ENCODE peak calls at places on chromosomes 2 and 18, in ten cellular contexts. A is pancreas, I is upper lobe of right lung, V is hepatocyte, D is IMR-90, G is A549, R is OCI-LY7, U is MM.1S, B is mammary epithelial cell, S is transverse colon. O is an unnamed sample.

GRCh38 chr2:105287692-105288091 is 41.8 kb downstream of the TGFBRAP1 start:
- DNase-seq in A (no peak), I (no peak), V (peak), D (peak), G (peak), R (peak), U (peak), B (peak), S (peak), O (peak)

GRCh38 chr2:202007015-202008011 is 26.3 kb upstream of the FZD7 start:
- DNase-seq in A (no peak), I (no peak), V (no peak), D (no peak), G (no peak), R (no peak), U (no peak), B (no peak), S (no peak), O (no peak)

GRCh38 chr18:2570772-2571199 is 519 bp downstream of the METTL4 start:
- DNase-seq in A (peak), I (peak), V (peak), D (peak), G (peak), R (peak), U (peak), B (peak), S (peak), O (peak)

GRCh38 chr18:76212958-76213357 is 282.1 kb downstream of the ZNF516 start:
- DNase-seq in A (no peak), I (no peak), V (no peak), D (no peak), G (no peak), R (peak), U (peak), B (no peak), S (no peak), O (no peak)

GRCh38 chr2:145123606-145124005 is 603.7 kb upstream of the ZEB2 start:
- DNase-seq in A (no peak), I (peak), V (peak), D (peak), G (no peak), R (no peak), U (no peak), B (no peak), S (peak), O (no peak)

GRCh38 chr2:233538741-233539140 is 27.8 kb downstream of the USP40 start:
- DNase-seq in A (no peak), I (no peak), V (no peak), D (no peak), G (no peak), R (peak), U (peak), B (no peak), S (no peak), O (no peak)

GRCh38 chr18:74196220-74197119 is 48.1 kb downstream of the TIMM21 start:
- DNase-seq in A (no peak), I (no peak), V (peak), D (peak), G (peak), R (peak), U (peak), B (peak), S (peak), O (peak)

GRCh38 chr2:236985940-236986339 is 99.7 kb upstream of the COPS8 start:
- DNase-seq in A (no peak), I (no peak), V (no peak), D (no peak), G (no peak), R (no peak), U (no peak), B (no peak), S (no peak), O (no peak)

GRCh38 chr2:3172265-3172935 is 205.2 kb downstream of the EIPR1 start:
- DNase-seq in A (no peak), I (no peak), V (no peak), D (no peak), G (no peak), R (no peak), U (no peak), B (peak), S (no peak), O (peak)

GRCh38 chr2:43417296-43417695 is 178.5 kb downstream of the THADA start:
- DNase-seq in A (no peak), I (no peak), V (no peak), D (no peak), G (no peak), R (no peak), U (no peak), B (no peak), S (no peak), O (no peak)

GRCh38 chr2:33620-34019 is 12.7 kb downstream of the FAM110C start:
- DNase-seq in A (no peak), I (no peak), V (peak), D (no peak), G (no peak), R (no peak), U (peak), B (peak), S (peak), O (peak)

GRCh38 chr2:134590679-134591078 is 128.1 kb downstream of the TMEM163 start:
- DNase-seq in A (no peak), I (no peak), V (no peak), D (no peak), G (no peak), R (no peak), U (no peak), B (peak), S (no peak), O (no peak)

GRCh38 chr2:190789074-190790004 is 91.3 kb upstream of the GLS start:
- DNase-seq in A (no peak), I (no peak), V (no peak), D (no peak), G (no peak), R (no peak), U (no peak), B (no peak), S (no peak), O (no peak)

GRCh38 chr2:221850076-221850475 is 278.0 kb upstream of the EPHA4 start:
- DNase-seq in A (no peak), I (no peak), V (no peak), D (no peak), G (no peak), R (no peak), U (no peak), B (no peak), S (no peak), O (no peak)

GRCh38 chr2:169225233-169225750 is 137.0 kb downstream of the LRP2 start:
- DNase-seq in A (no peak), I (no peak), V (no peak), D (no peak), G (no peak), R (no peak), U (no peak), B (no peak), S (no peak), O (no peak)

GRCh38 chr2:37775908-37776250 is 104.4 kb upstream of the CDC42EP3 start:
- DNase-seq in A (no peak), I (no peak), V (no peak), D (peak), G (no peak), R (no peak), U (no peak), B (peak), S (no peak), O (peak)

GRCh38 chr2:148642891-148643416 is 1.6 kb upstream of the EPC2 start:
- DNase-seq in A (no peak), I (no peak), V (peak), D (no peak), G (no peak), R (no peak), U (no peak), B (peak), S (no peak), O (peak)
- H3K27ac ChIP-seq in A (no peak), I (peak), V (peak), D (no peak), G (no peak), R (no peak), U (no peak), B (no peak), S (peak), O (no peak)

DNA sequence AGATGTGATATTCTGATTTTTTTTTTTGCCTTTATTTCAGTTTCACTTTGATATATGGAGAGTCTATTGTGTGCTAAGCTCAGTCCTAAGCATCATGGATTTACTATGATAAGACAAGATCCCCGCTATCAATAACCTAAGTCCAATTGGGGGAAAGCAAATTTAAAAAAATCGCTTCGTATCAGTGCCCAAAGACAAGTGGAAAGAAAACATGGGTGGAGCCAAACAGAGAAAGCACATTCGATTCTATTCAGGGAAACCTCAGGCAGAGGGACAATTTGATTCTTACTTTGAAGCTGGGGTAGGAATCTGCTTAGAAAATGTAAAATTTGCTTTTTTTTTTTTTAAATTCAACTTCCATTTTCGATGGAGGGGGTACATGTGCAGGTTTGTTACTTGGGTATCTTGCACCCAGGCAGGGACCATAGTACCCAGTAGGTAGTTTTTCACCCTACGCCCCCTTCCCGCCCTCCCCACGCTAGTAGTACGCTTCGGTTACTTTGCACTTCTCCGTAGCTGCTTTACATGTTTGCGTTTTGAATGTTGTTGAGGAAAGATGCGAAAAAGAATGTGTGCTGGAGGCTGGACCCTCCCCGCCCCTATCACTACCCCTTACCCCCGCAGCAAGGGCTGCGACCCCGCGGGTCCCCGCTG is 12.4 kb downstream of the KIF5C start:
- DNase-seq in A (no peak), I (no peak), V (no peak), D (no peak), G (no peak), R (no peak), U (no peak), B (no peak), S (no peak), O (no peak)
- TF ChIP-seq CTCF in A (no peak), I (no peak), V (no peak), D (no peak), G (no peak), R (no peak), U (no peak), B (no peak), S (no peak), O (no peak)

DNA sequence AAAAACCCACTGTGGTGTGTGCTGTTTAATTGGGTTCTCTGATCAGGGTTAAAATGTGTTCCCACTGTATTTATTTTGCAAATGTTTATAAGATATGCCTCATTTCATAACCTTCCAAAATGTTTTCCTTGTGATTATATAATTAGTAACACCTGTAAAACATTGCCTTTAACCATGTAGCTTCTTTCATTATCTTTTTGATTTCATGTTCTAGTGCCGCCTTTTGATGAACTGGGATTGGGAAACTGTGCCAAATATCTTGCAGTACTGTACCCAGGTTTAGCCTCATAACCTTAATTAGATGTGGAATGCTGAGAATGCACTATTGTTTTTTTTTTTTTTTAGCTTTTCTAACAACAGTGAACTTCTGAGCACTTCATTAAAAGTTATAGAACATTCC is 96.9 kb downstream of the TANC1 start:
- DNase-seq in A (no peak), I (no peak), V (no peak), D (no peak), G (no peak), R (no peak), U (no peak), B (no peak), S (no peak), O (no peak)
- H3K27ac ChIP-seq in A (no peak), I (no peak), V (peak), D (no peak), G (peak), R (no peak), U (no peak), B (peak), S (peak), O (no peak)

DNA sequence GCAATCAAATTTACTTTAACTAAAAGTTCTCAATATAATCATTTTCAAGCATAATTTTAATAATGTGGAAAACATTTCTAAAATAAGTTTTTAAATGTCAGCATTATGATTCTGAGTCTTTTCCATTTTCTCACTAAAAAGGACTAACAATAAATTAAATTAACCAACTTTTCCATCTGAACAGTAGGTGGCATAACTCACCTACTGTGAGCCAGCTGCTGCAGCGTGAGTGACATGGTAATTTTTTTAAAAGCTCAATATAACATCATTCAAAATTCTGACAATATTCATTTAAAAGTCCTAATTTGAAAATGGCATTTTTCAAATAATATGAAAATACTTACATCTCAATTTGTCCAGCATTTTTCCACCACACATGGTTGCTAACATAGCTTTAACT is 66.5 kb downstream of the DTNB start:
- DNase-seq in A (no peak), I (no peak), V (peak), D (peak), G (peak), R (peak), U (peak), B (peak), S (no peak), O (peak)
- TF ChIP-seq CTCF in A (peak), I (peak), V (peak), D (peak), G (peak), R (peak), U (peak), B (peak), S (peak), O (peak)

DNA sequence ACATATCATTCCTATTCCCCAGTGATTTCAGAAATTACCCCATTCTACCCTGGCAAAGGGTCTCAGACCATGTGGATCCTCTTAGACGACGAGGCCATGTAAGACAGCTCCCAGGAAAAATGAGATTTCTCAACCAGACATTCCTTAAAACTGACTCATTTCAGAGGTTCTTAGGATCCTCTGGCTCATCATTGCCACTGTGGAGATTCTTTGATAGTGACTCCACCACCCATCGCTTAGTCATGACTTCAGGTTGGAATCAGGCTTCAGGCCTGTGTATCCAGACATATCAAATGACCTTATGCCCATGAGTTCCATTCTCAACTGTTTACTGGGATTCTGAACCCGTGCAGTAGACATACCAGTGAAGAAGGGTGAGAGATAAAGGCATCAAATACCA is 245.6 kb upstream of the TCF4 start:
- DNase-seq in A (no peak), I (no peak), V (peak), D (peak), G (peak), R (no peak), U (no peak), B (peak), S (no peak), O (peak)
- H3K27ac ChIP-seq in A (no peak), I (no peak), V (no peak), D (peak), G (peak), R (no peak), U (no peak), B (peak), S (no peak), O (peak)

DNA sequence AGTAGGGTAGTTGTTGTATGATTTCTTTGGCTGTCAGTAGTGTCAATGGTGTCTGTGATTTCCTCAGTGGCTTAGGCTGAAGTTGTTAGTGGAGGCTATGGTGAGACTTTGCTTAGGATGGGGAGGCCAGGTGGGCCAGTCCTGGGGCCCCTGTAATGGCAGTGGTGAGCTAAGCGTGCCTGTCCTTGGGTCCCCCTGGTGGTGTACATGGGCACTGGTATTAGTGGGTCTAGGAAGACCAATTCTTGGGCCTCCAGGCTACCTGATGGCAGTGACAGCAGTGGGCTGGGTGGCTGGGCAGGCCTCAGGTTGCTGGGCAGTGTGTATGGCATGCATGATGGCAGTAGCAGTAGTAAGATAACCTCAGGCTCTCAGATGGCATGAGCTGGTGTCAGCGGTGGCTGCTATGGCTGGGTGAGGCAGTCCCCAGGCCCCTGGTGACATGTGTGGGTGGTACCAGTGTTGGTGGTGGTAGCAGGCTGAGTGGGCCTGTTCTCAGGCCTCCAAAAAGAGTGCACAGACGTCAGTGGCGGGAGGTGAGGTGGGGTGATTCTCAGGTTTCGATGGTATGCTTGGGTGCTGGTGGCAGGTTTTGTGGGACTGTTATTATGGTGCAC is 103.2 kb downstream of the KLHL14 start:
- DNase-seq in A (no peak), I (no peak), V (no peak), D (no peak), G (no peak), R (peak), U (no peak), B (no peak), S (no peak), O (no peak)
- TF ChIP-seq CTCF in A (no peak), I (no peak), V (no peak), D (no peak), G (no peak), R (peak), U (no peak), B (no peak), S (no peak), O (no peak)